ENCODE peak calls at places on chromosome 14, in nine cellular contexts. P, R, L, H, S, G, J, Z and K are unnamed samples.

GRCh38 chr14:99481745-99482099 is 513 bp downstream of the CCNK start:
- DNase-seq in Z (peak), L (peak), J (peak), H (peak), P (peak), G (peak), R (no peak), S (no peak), K (no peak)

GRCh38 chr14:46580941-46581671 is 70.5 kb downstream of the RPL10L start:
- DNase-seq in P (peak), H (peak), Z (peak), G (peak), L (peak), J (peak), S (no peak), R (peak), K (peak)

GRCh38 chr14:32384464-32384863 is 55.4 kb downstream of the AKAP6 start:
- DNase-seq in G (no peak), Z (no peak), J (no peak), L (no peak), H (no peak), S (no peak), P (no peak), R (no peak), K (no peak)

GRCh38 chr14:84247693-84248092 is 1282.3 kb upstream of the FLRT2 start:
- DNase-seq in J (no peak), P (no peak), R (no peak), Z (no peak), L (no peak), G (no peak), H (no peak), S (no peak), K (no peak)

GRCh38 chr14:90850487-90850886 is 34.3 kb upstream of the TTC7B start:
- DNase-seq in L (peak), G (no peak), P (peak), J (peak), H (peak), R (no peak), S (no peak), Z (peak), K (no peak)

GRCh38 chr14:50312734-50313054 is 570 bp downstream of the DMAC2L start:
- DNase-seq in L (no peak), P (no peak), Z (no peak), R (no peak), J (no peak), G (no peak), H (no peak), S (no peak), K (no peak)

GRCh38 chr14:28097585-28097984 is 669.0 kb upstream of the FOXG1 start:
- DNase-seq in R (no peak), G (no peak), H (no peak), L (no peak), Z (no peak), J (no peak), S (no peak), P (no peak), K (no peak)

GRCh38 chr14:60744566-60744965 is 10.0 kb downstream of the MNAT1 start:
- DNase-seq in Z (peak), L (no peak), R (no peak), S (no peak), J (no peak), H (no peak), G (no peak), P (no peak), K (no peak)

GRCh38 chr14:90518941-90519256 is 122.1 kb downstream of the CALM1 start:
- DNase-seq in Z (no peak), G (no peak), P (no peak), H (peak), R (peak), J (peak), S (no peak), L (peak), K (no peak)

GRCh38 chr14:29310757-29311156 is 544.2 kb downstream of the FOXG1 start:
- DNase-seq in P (peak), L (no peak), S (no peak), Z (no peak), H (peak), J (no peak), G (no peak), R (no peak), K (no peak)

GRCh38 chr14:35470775-35471174 is 63.2 kb upstream of the INSM2 start:
- DNase-seq in L (peak), P (peak), S (no peak), J (peak), R (no peak), H (peak), G (peak), Z (peak), K (no peak)

GRCh38 chr14:80754696-80755095 is 186.8 kb downstream of the CEP128 start:
- DNase-seq in R (no peak), Z (peak), L (no peak), J (no peak), H (no peak), P (no peak), G (no peak), S (no peak), K (no peak)

GRCh38 chr14:90782892-90783291 is 33.3 kb downstream of the TTC7B start:
- DNase-seq in Z (no peak), J (no peak), G (no peak), P (no peak), R (no peak), S (no peak), H (no peak), L (no peak), K (no peak)

GRCh38 chr14:100532916-100533630 is 54.1 kb downstream of the BEGAIN start:
- DNase-seq in G (no peak), L (no peak), Z (no peak), R (no peak), H (peak), S (peak), J (no peak), P (peak), K (peak)

GRCh38 chr14:57480044-57480443 is 13.6 kb downstream of the CCDC198 start:
- DNase-seq in P (no peak), Z (no peak), L (no peak), J (peak), H (peak), G (no peak), R (no peak), S (no peak), K (no peak)

GRCh38 chr14:94926176-94926575 is 156.3 kb upstream of the GSC start:
- DNase-seq in P (no peak), J (no peak), H (no peak), S (no peak), L (no peak), G (no peak), Z (no peak), R (no peak), K (no peak)

GRCh38 chr14:61644834-61645233 is 50.5 kb upstream of the HIF1A start:
- DNase-seq in S (no peak), J (peak), G (peak), H (peak), P (no peak), L (peak), Z (no peak), R (no peak), K (no peak)

GRCh38 chr14:95248422-95248821 is 71.3 kb downstream of the CLMN start:
- DNase-seq in Z (no peak), G (no peak), P (peak), L (no peak), J (no peak), R (no peak), H (no peak), S (no peak), K (no peak)

GRCh38 chr14:100670017-100670974 is 56.4 kb upstream of the DLK1 start:
- DNase-seq in P (no peak), S (no peak), J (no peak), H (no peak), Z (no peak), G (no peak), L (no peak), R (no peak), K (no peak)

GRCh38 chr14:99821519-99822165 is 28.4 kb downstream of the EML1 start:
- DNase-seq in L (no peak), G (peak), Z (peak), R (no peak), P (peak), S (no peak), H (peak), J (peak), K (no peak)

GRCh38 chr14:65536781-65537423 is 124.4 kb downstream of the FUT8 start:
- DNase-seq in Z (no peak), G (no peak), R (no peak), S (no peak), P (no peak), H (no peak), L (no peak), J (no peak), K (no peak)

GRCh38 chr14:75697371-75697770 is 36.3 kb downstream of the TTLL5 start:
- DNase-seq in P (no peak), R (no peak), Z (no peak), H (no peak), J (no peak), L (no peak), G (no peak), S (no peak), K (no peak)

GRCh38 chr14:102235275-102235897 is 69.6 kb downstream of the MOK start:
- DNase-seq in P (peak), L (peak), H (peak), G (peak), R (peak), Z (peak), S (peak), J (peak), K (peak)

GRCh38 chr14:61505815-61506809 is 184.7 kb downstream of the PRKCH start:
- DNase-seq in G (no peak), L (no peak), P (peak), S (no peak), J (no peak), Z (no peak), H (no peak), R (no peak), K (no peak)

GRCh38 chr14:93096923-93097322 is 18.8 kb downstream of the ITPK1 start:
- DNase-seq in S (no peak), G (no peak), P (no peak), R (no peak), Z (no peak), H (no peak), L (no peak), J (no peak), K (no peak)

GRCh38 chr14:100306506-100307214 is 416 bp upstream of the SLC25A29 start:
- DNase-seq in P (peak), S (peak), L (peak), J (peak), G (peak), H (peak), Z (peak), R (peak), K (peak)

GRCh38 chr14:56057071-56057865 is 60.9 kb upstream of the PELI2 start:
- DNase-seq in P (no peak), H (no peak), G (no peak), S (no peak), R (no peak), L (no peak), Z (no peak), J (no peak), K (no peak)

GRCh38 chr14:99289394-99290189 is 17.6 kb upstream of the BCL11B start:
- DNase-seq in J (no peak), P (no peak), S (no peak), R (no peak), L (no peak), H (no peak), Z (no peak), G (no peak), K (no peak)

GRCh38 chr14:27739657-27740156 is 1026.9 kb upstream of the FOXG1 start:
- DNase-seq in P (no peak), L (no peak), S (no peak), H (no peak), G (no peak), R (no peak), J (no peak), Z (no peak), K (no peak)

GRCh38 chr14:56794557-56795283 is 15.6 kb downstream of the OTX2 start:
- DNase-seq in J (no peak), H (no peak), L (peak), Z (no peak), S (no peak), R (no peak), P (no peak), G (peak), K (no peak)

GRCh38 chr14:102610968-102611811 is 18.7 kb downstream of the RCOR1 start:
- DNase-seq in Z (no peak), P (no peak), R (no peak), J (no peak), H (no peak), L (no peak), G (no peak), S (no peak), K (no peak)

GRCh38 chr14:64438181-64438839 is 27.0 kb upstream of the AKAP5 start:
- DNase-seq in G (no peak), R (no peak), J (peak), H (peak), Z (peak), P (peak), L (no peak), S (no peak), K (no peak)

GRCh38 chr14:66117600-66117999 is 368.6 kb upstream of the CCDC196 start:
- DNase-seq in S (no peak), G (no peak), H (peak), P (peak), J (peak), R (no peak), L (no peak), Z (peak), K (no peak)

GRCh38 chr14:101074124-101075024 is 170.9 kb upstream of the RTL1 start:
- DNase-seq in H (peak), Z (no peak), G (no peak), S (peak), R (no peak), J (peak), L (no peak), P (no peak), K (no peak)

GRCh38 chr14:91878274-91878673 is 10.9 kb upstream of the TC2N start:
- DNase-seq in P (no peak), J (no peak), L (peak), S (no peak), Z (no peak), H (no peak), G (no peak), R (no peak), K (no peak)
- TF ChIP-seq CTCF in P (no peak), J (no peak), L (peak), S (no peak), Z (no peak), H (no peak), G (no peak), R (no peak), K (no peak)

GRCh38 chr14:69247691-69248440 is 12.1 kb upstream of the GALNT16 start:
- DNase-seq in L (no peak), S (no peak), R (peak), G (no peak), H (peak), J (no peak), Z (no peak), P (peak), K (no peak)
- TF ChIP-seq CTCF in L (no peak), S (no peak), R (peak), G (peak), H (peak), J (no peak), Z (peak), P (peak), K (peak)

DNA sequence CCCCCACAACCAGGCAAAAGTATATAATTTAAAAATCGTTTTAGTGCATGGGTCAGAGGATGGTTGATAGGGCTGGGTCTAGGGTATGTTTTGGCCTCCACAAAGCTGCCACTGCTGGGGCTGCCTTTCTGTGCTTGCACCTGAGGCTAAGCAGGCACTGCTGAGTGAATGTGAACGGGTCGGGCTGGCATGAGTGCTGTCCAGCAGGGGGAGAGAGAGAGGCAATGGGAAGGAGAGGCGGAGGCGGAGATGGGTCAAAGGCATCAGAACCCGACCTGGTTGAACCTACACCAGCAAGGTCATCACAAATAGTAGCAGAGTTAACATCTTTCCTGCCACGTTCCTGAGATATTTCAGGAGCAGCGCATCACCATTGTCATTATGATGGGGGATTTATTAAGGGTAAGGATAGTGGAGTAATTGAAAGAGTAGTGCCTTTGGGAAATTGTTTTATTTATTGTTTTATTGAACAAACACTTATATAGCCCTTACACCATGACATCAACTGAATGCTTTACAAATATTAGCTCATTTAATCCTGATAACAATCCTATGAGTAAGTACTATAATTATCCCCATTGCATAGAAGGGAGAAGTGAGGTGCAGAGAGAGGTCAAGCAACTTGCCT is 5.8 kb upstream of the NRXN3 start:
- DNase-seq in Z (no peak), L (peak), H (no peak), G (peak), R (peak), J (peak), P (no peak), S (peak), K (peak)
- TF ChIP-seq CTCF in Z (peak), L (peak), H (no peak), G (peak), R (peak), J (peak), P (peak), S (no peak), K (peak)

GRCh38 chr14:89458713-89459112 is 41.7 kb upstream of the FOXN3 start:
- DNase-seq in J (no peak), L (no peak), Z (no peak), G (no peak), H (no peak), P (no peak), R (no peak), S (no peak), K (no peak)
- TF ChIP-seq CTCF in J (no peak), L (no peak), Z (no peak), G (no peak), H (no peak), P (no peak), R (no peak), S (no peak), K (no peak)

GRCh38 chr14:23447634-23448353 is 12.3 kb upstream of the MYH7 start:
- DNase-seq in Z (no peak), L (no peak), G (no peak), S (peak), H (no peak), P (no peak), J (no peak), R (peak), K (no peak)

GRCh38 chr14:23445773-23446172 is 10.3 kb upstream of the MYH7 start:
- DNase-seq in G (no peak), S (no peak), Z (no peak), J (no peak), P (no peak), L (no peak), H (no peak), R (no peak), K (no peak)

GRCh38 chr14:23444314-23444713 is 8.9 kb upstream of the MYH7 start:
- DNase-seq in J (no peak), Z (no peak), G (no peak), S (no peak), L (no peak), R (no peak), H (no peak), P (no peak), K (no peak)

GRCh38 chr14:23443881-23444280 is 8.4 kb upstream of the MYH7 start:
- DNase-seq in L (no peak), Z (no peak), G (no peak), J (no peak), H (no peak), P (no peak), R (no peak), S (no peak), K (no peak)

DNA sequence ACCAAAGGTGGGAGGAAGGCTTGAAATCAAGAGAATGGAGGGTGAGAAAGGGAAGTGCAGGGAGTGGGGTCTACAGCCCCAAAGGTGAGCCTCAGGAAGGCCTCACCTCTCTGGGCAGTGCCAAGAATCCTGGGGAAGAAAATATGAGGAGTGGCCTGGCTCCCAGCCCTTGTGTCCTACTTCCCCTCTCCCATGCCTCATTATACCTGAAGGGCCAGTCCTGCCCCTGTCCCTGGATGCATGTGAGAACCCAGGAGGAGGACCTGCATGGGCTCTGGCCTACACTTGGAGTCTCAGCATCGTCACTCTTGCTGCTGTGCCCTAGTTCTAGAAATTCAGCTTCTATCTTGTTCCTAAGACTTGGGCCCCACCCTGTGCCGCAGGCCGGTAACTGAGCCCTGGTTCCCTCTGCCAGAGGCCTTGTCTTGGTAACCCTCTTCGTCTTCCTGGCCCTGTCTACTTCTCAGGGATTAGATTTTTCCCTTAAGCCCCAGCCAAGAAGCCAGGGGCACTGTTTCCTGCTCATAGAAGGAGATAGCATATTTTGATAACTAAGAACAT is 10.9 kb upstream of the MYH7 start:
- DNase-seq in S (no peak), H (no peak), R (peak), P (no peak), G (peak), L (no peak), J (no peak), Z (no peak), K (no peak)
- TF ChIP-seq CTCF in S (no peak), H (no peak), R (no peak), P (no peak), G (no peak), L (peak), J (no peak), Z (no peak), K (no peak)

GRCh38 chr14:87002831-87003230 is 990.2 kb downstream of the GALC start:
- DNase-seq in L (no peak), S (no peak), R (no peak), J (no peak), P (no peak), Z (no peak), H (peak), G (no peak), K (no peak)
- TF ChIP-seq CTCF in L (no peak), S (no peak), R (no peak), J (no peak), P (no peak), Z (no peak), H (peak), G (no peak), K (no peak)

GRCh38 chr14:68655021-68655811 is 137.7 kb downstream of the ZFP36L1 start:
- DNase-seq in S (peak), R (no peak), P (peak), G (no peak), Z (peak), L (no peak), H (peak), J (no peak), K (no peak)

GRCh38 chr14:68654471-68654941 is 138.4 kb downstream of the ZFP36L1 start:
- DNase-seq in P (no peak), Z (no peak), S (peak), G (no peak), L (no peak), J (no peak), H (no peak), R (no peak), K (no peak)

GRCh38 chr14:68657300-68658028 is 135.4 kb downstream of the ZFP36L1 start:
- DNase-seq in R (no peak), S (peak), L (no peak), G (no peak), Z (no peak), J (no peak), P (no peak), H (no peak), K (no peak)

GRCh38 chr14:68656452-68656851 is 136.4 kb downstream of the ZFP36L1 start:
- DNase-seq in R (no peak), G (no peak), J (no peak), P (no peak), S (peak), H (no peak), Z (no peak), L (no peak), K (no peak)

DNA sequence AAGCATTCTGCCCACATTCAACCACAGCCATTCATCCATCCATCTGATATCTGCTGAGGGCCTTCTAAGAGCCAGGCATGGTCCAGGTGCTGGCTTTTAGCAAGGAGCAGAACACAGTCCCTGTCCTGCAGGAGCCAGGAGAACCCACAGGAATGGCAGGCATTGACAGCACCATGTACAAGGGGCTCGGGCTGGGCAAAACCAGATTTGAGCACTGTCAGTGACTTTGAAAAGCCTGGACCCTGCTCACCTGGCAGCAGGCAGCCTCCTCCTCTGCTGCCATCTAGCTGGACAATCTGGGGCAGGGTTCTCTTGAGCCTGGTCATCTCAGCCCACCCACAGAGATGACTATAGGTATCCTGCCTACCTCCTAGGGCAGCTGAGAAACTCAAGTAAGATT is 136.9 kb downstream of the ZFP36L1 start:
- DNase-seq in P (no peak), S (peak), R (no peak), L (no peak), H (no peak), Z (peak), G (no peak), J (peak), K (no peak)
- TF ChIP-seq CTCF in P (peak), S (no peak), R (peak), L (peak), H (peak), Z (no peak), G (no peak), J (no peak), K (no peak)

GRCh38 chr14:58771016-58771415 is 133.3 kb downstream of the DACT1 start:
- DNase-seq in G (no peak), J (no peak), Z (no peak), P (no peak), L (no peak), S (no peak), R (no peak), H (no peak), K (no peak)
- TF ChIP-seq CTCF in G (no peak), J (no peak), Z (no peak), P (no peak), L (no peak), S (no peak), R (no peak), H (no peak), K (no peak)